ENCODE peak calls at places on chromosome 16, in four cellular contexts. Q is testis, K is heart left ventricle, M is IMR-90. L is an unnamed sample.

GRCh38 chr16:69691980-69692911 is 34.1 kb downstream of the NQO1 start:
- DNase-seq in Q (no peak), K (no peak), M (peak; percentile 73), L (no peak)

GRCh38 chr16:23317751-23318150 is 15.6 kb downstream of the SCNN1B start:
- DNase-seq in K (no peak), Q (no peak), M (no peak), L (no peak)

GRCh38 chr16:12845282-12845681 is 41.6 kb upstream of the CPPED1 start:
- DNase-seq in K (no peak), Q (no peak), M (no peak), L (no peak)

GRCh38 chr16:14427371-14427948 is 202.6 kb downstream of the PARN start:
- DNase-seq in Q (no peak), K (no peak), M (peak; percentile 31), L (no peak)

GRCh38 chr16:3536271-3536671 is 35.5 kb downstream of the CLUAP1 start:
- DNase-seq in M (peak; percentile 93), Q (no peak), K (no peak), L (no peak)

GRCh38 chr16:23469814-23470213 is 16.8 kb upstream of the COG7 start:
- DNase-seq in M (peak; percentile 54), K (no peak), Q (no peak), L (no peak)

GRCh38 chr16:25005445-25006306 is 9.5 kb downstream of the ARHGAP17 start:
- DNase-seq in Q (no peak), M (no peak), K (no peak), L (no peak)

GRCh38 chr16:50301626-50302471 is 35.5 kb downstream of the ADCY7 start:
- DNase-seq in K (no peak), Q (no peak), M (peak; percentile 86), L (peak; percentile 56)

DNA sequence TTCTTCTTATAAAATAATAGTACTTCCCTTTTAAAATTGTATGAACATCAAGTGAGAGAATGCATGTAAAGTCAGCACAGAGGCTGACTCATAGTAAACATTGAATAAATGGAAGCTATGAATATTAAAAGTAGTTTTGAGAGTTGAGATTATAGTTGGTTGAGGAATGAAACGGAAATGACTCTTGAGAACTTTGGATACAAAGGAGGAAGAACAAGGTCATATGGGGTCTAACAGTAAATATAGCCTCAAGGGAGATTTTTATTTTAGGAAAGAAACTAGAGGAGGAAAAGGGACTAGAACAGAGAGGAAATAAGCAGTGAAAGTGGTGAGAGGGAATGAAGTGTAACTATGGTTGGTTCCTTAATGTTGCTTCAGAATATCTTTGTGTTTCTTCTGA is 165.0 kb downstream of the CHD9 start:
- DNase-seq in M (peak; percentile 69), K (no peak), Q (no peak), L (no peak)
- H3K4me3 ChIP-seq in M (no peak overlapping the region), K (peak overlapping the region; percentile 12), Q (no peak overlapping the region), L (no peak overlapping the region)

DNA sequence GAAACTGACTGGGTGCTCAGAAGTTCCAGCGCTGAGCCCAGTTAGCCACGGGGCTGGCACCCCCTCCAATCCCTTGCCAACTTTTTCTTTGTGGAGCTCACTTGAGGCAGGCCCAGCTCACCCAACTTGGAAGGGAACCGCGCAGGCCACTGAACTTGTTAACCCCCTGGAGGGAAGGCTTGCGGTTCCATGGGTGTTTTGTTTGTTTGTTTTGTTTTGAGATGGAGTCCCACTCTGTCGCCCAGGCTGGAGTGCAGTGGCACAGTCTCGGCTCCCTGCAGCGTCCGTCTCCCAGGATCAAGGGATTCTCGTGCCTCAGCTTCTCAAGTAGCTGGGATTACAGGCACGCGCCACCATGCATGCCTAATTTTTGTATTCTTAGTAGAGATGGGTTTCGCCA is 34.1 kb upstream of the NDRG4 start:
- DNase-seq in K (no peak), M (no peak), Q (no peak), L (no peak)
- H3K4me3 ChIP-seq in K (peak overlapping the region; percentile 73), M (no peak overlapping the region), Q (peak overlapping the region; percentile 66), L (peak overlapping the region; percentile 70)

GRCh38 chr16:88769617-88770458 is 15.2 kb downstream of the PIEZO1 start:
- DNase-seq in M (no peak), Q (no peak), K (no peak), L (no peak)
- H3K4me3 ChIP-seq in M (no peak overlapping the region), Q (no peak overlapping the region), K (no peak overlapping the region), L (no peak overlapping the region)

GRCh38 chr16:4704913-4705312 is 11.6 kb downstream of the NUDT16L1 start:
- DNase-seq in M (no peak), K (no peak), Q (no peak), L (no peak)
- H3K4me3 ChIP-seq in M (no peak overlapping the region), K (no peak overlapping the region), Q (no peak overlapping the region), L (no peak overlapping the region)

DNA sequence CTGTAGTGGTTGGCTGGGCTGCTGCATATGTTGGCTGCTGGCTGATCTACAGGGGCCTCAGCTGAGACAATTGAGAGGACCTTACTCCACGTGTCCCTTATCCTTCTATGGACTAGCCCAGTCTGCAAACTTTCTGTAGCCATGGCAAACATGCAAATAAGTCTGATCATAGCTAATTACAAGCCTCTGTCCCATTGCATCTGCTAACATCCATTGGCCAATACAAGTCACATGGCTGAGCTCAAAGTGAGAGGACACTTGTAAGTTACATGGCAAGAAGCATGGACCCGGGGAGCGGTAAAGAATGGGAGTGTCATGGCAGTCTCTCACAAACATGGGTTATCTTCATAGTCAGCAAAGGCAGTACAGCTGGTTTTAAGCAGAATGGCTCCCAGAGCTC is 11.6 kb upstream of the IL4R start:
- DNase-seq in K (no peak), Q (no peak), M (no peak), L (no peak)
- H3K4me3 ChIP-seq in K (no peak overlapping the region), Q (no peak overlapping the region), M (no peak overlapping the region), L (no peak overlapping the region)

DNA sequence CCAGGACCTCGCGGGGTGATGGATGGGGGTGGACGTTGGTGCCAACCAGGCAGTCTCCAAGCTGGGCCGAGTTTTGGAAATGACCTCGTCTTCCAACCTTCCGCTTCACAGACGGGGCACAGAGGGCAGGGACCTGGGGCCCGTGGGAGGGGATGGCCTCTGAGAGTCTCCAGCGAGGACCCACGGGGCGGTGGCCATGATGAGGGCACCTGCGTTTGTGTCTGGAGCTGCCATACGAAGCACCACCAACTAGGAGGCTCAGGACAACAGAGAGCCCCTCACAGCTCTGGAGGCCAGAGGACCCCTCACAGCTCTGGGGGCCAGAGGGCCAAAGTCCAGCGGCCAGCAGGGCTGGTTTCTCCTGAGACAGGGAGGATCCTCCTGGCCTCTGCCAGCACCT is 26.5 kb downstream of the SOX8 start:
- DNase-seq in M (no peak), K (no peak), Q (no peak), L (no peak)
- H3K4me3 ChIP-seq in M (no peak overlapping the region), K (no peak overlapping the region), Q (no peak overlapping the region), L (no peak overlapping the region)

GRCh38 chr16:56709686-56710040 is 20.3 kb upstream of the NUP93 start:
- DNase-seq in Q (no peak), M (no peak), K (no peak), L (no peak)
- H3K4me3 ChIP-seq in Q (no peak overlapping the region), M (no peak overlapping the region), K (no peak overlapping the region), L (no peak overlapping the region)

L was measured in right cardiac atrium.